ENCODE peak calls at places on chromosomes 11 and 22, in five cellular contexts. J, T, D, Z and P are unnamed samples.

GRCh38 chr22:47340851-47341436 is 578.5 kb downstream of the TBC1D22A start:
- DNase-seq in J (no peak), T (no peak), D (no peak), Z (no peak), P (no peak)

GRCh38 chr11:109035261-109035660 is 370.4 kb downstream of the DDX10 start:
- DNase-seq in J (no peak), T (no peak), D (no peak), Z (no peak), P (no peak)

GRCh38 chr11:12279672-12280108 is 97.7 kb upstream of the PARVA start:
- DNase-seq in J (no peak), T (no peak), D (peak; percentile 23), Z (no peak), P (no peak)

GRCh38 chr11:79100093-79100704 is 340.6 kb downstream of the TENM4 start:
- DNase-seq in J (peak; percentile 44), T (peak; percentile 12), D (peak; percentile 32), Z (no peak), P (no peak)

GRCh38 chr11:21771097-21771496 is 421.8 kb upstream of the ANO5 start:
- DNase-seq in J (no peak), T (no peak), D (no peak), Z (no peak), P (no peak)

GRCh38 chr22:44029069-44029468 is 5.0 kb downstream of the PARVB start:
- DNase-seq in J (no peak), T (no peak), D (no peak), Z (no peak), P (no peak)

GRCh38 chr11:74783241-74783871 is 34.7 kb downstream of the RNF169 start:
- DNase-seq in J (peak; percentile 27), T (peak; percentile 8), D (no peak), Z (no peak), P (no peak)

GRCh38 chr11:119680899-119681370 is 48.1 kb downstream of the NECTIN1 start:
- DNase-seq in J (no peak), T (no peak), D (peak; percentile 66), Z (no peak), P (no peak)

GRCh38 chr11:86807356-86807755 is 7.0 kb downstream of the PRSS23 start:
- DNase-seq in J (no peak), T (no peak), D (no peak), Z (no peak), P (no peak)

DNA sequence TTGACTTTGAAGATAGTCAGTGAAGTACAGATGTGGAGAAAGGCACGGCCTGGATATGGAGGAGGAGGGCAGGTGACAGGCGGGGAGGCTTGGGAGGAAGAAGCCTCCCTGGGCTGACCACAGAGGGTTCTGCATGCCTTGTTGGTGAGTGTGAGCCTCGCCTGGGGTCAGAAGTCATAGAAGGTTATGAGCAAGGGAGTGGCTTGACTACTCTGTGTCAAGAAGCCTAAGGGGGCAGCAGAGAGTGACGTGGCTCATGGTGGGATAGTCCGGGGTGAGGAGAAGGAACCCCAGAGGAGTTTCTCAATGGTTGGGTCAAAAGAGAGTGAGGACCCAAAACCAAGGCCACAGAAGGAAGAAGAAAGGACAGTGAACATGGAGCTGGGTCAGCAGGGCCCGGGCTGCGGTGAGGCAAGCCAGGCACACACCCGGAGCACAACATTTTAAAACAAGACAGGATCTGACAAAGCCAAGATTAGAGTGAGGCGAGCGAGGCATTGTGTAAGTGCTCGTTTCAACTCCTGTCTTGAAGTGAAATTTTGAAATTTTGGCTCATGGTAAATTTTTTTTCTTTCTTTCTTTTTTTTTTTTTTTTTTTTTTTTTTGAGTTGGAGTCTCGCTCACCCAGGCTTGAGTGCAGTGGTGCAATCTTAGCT is 31.9 kb downstream of the PDGFB start:
- DNase-seq in J (no peak), T (peak; percentile 56), D (no peak), Z (no peak), P (no peak)
- TF ChIP-seq CTCF in J (no peak), T (peak; percentile 27), D (no peak), Z (no peak), P (peak; percentile 36)

GRCh38 chr11:114059278-114059983 is at the start of gene ZBTB16:
- DNase-seq in J (peak; percentile 74), T (no peak), D (peak; percentile 86), Z (no peak), P (peak; percentile 83)
- TF ChIP-seq CTCF in J (no peak), T (no peak), D (no peak), Z (no peak), P (no peak)

GRCh38 chr11:15038963-15039362 is 34.4 kb upstream of the CALCB start:
- DNase-seq in J (no peak), T (peak; percentile 31), D (no peak), Z (no peak), P (no peak)
- TF ChIP-seq CTCF in J (no peak), T (peak; percentile 40), D (no peak), Z (peak; percentile 10), P (peak; percentile 15)

GRCh38 chr22:18070556-18071306 is 7.1 kb upstream of the PEX26 start:
- DNase-seq in J (peak; percentile 44), T (no peak), D (no peak), Z (no peak), P (no peak)
- TF ChIP-seq CTCF in J (no peak), T (peak; percentile 66), D (no peak), Z (peak; percentile 16), P (peak; percentile 61)

DNA sequence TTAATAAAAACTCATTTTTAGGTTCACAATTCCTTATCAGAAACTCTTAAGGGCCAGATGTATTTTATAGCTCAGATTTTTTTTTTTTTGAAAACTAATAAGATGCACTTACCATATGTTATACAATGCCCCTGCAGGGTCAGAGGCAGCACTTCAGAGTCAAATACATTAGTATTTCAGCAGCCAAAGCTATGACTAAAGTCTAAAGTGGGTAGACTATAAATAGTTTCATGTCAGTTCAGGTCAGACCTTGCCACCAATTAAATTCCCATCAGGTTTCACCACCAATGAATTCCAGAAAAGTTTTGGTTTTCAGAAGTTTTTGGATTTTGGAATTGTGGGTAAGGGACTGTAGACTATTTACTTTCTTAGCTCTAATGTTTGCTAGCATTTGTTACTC is 75.9 kb downstream of the FAM83F start:
- DNase-seq in J (no peak), T (no peak), D (no peak), Z (no peak), P (no peak)
- TF ChIP-seq CTCF in J (no peak), T (no peak), D (no peak), Z (no peak), P (no peak)

GRCh38 chr22:30604723-30605122 is 2.3 kb upstream of the TCN2 start:
- DNase-seq in J (no peak), T (no peak), D (no peak), Z (no peak), P (no peak)

GRCh38 chr22:30600925-30601324 is 6.0 kb upstream of the TCN2 start:
- DNase-seq in J (no peak), T (no peak), D (no peak), Z (no peak), P (no peak)

GRCh38 chr22:30598986-30599385 is 7.3 kb upstream of the PES1 start:
- DNase-seq in J (no peak), T (no peak), D (no peak), Z (no peak), P (no peak)

GRCh38 chr22:30601464-30601863 is 5.5 kb upstream of the TCN2 start:
- DNase-seq in J (no peak), T (no peak), D (no peak), Z (no peak), P (no peak)

GRCh38 chr22:30602049-30602448 is 4.9 kb upstream of the TCN2 start:
- DNase-seq in J (no peak), T (peak; percentile 53), D (no peak), Z (no peak), P (no peak)
- TF ChIP-seq CTCF in J (no peak), T (peak; percentile 53), D (peak; percentile 23), Z (peak; percentile 21), P (peak; percentile 58)

GRCh38 chr22:23241562-23242472 is 61.5 kb downstream of the BCR start:
- DNase-seq in J (no peak), T (no peak), D (no peak), Z (no peak), P (no peak)

GRCh38 chr22:23242473-23243001 is 62.2 kb downstream of the BCR start:
- DNase-seq in J (no peak), T (no peak), D (no peak), Z (no peak), P (no peak)

GRCh38 chr22:23238707-23239106 is 58.4 kb downstream of the BCR start:
- DNase-seq in J (no peak), T (no peak), D (no peak), Z (no peak), P (no peak)

GRCh38 chr22:23239429-23239828 is 59.1 kb downstream of the BCR start:
- DNase-seq in J (no peak), T (no peak), D (no peak), Z (no peak), P (no peak)

GRCh38 chr22:23240639-23241389 is 60.5 kb downstream of the BCR start:
- DNase-seq in J (peak; percentile 43), T (no peak), D (peak; percentile 31), Z (no peak), P (no peak)
- TF ChIP-seq CTCF in J (no peak), T (peak; percentile 51), D (no peak), Z (no peak), P (peak; percentile 46)

GRCh38 chr22:21738081-21738480 is 2.5 kb upstream of the YPEL1 start:
- DNase-seq in J (no peak), T (no peak), D (no peak), Z (no peak), P (no peak)
- TF ChIP-seq CTCF in J (no peak), T (no peak), D (no peak), Z (no peak), P (no peak)